ENCODE peak calls at places on chromosomes 4 and X, in seven cellular contexts. O is neural progenitor cell, J is breast epithelium, K is hepatocyte, E is ovary, H is heart left ventricle, M is heart right ventricle. R is an unnamed sample.

GRCh38 chrX:149151805-149152757 is 353.0 kb downstream of the IDS start:
- DNase-seq in O (no peak), J (no peak), K (no peak), E (no peak), H (peak), M (no peak), R (no peak)

GRCh38 chrX:9312922-9313867 is 151.7 kb upstream of the TBL1X start:
- DNase-seq in O (no peak), J (no peak), K (peak), E (peak), H (peak), M (peak), R (peak)

GRCh38 chr4:174591243-174592021 is 69.1 kb upstream of the HPGD start:
- DNase-seq in O (no peak), J (no peak), K (no peak), E (no peak), H (no peak), M (no peak), R (no peak)

GRCh38 chr4:144291164-144291563 is 150.6 kb upstream of the GYPA start:
- DNase-seq in O (no peak), J (no peak), K (no peak), E (no peak), H (no peak), M (no peak), R (no peak)

GRCh38 chr4:69518543-69519198 is 23.0 kb upstream of the UGT2B4 start:
- DNase-seq in O (no peak), J (no peak), K (no peak), E (no peak), H (no peak), M (no peak), R (no peak)

GRCh38 chrX:6813836-6814370 is 279.0 kb upstream of the VCX3A start:
- DNase-seq in O (peak), J (no peak), K (no peak), E (no peak), H (no peak), M (no peak), R (no peak)

GRCh38 chr4:11739992-11740391 is 311.3 kb upstream of the HS3ST1 start:
- DNase-seq in O (no peak), J (no peak), K (no peak), E (no peak), H (no peak), M (no peak), R (no peak)

GRCh38 chrX:51931761-51932160 is 38.3 kb downstream of the MAGED1 start:
- DNase-seq in O (no peak), J (no peak), K (no peak), E (no peak), H (no peak), M (no peak), R (no peak)

GRCh38 chrX:15877380-15877779 is 22.8 kb upstream of the AP1S2 start:
- DNase-seq in O (no peak), J (no peak), K (no peak), E (no peak), H (peak), M (peak), R (no peak)

GRCh38 chrX:119690921-119691716 is 1.8 kb downstream of the SEPTIN6 start:
- DNase-seq in O (no peak), J (no peak), K (peak), E (no peak), H (no peak), M (no peak), R (no peak)

GRCh38 chrX:40090050-40090804 is 7.5 kb downstream of the BCOR start:
- DNase-seq in O (peak), J (no peak), K (peak), E (peak), H (peak), M (peak), R (peak)

GRCh38 chrX:107451754-107452153 is 2.3 kb downstream of the FRMPD3 start:
- DNase-seq in O (peak), J (no peak), K (no peak), E (no peak), H (no peak), M (no peak), R (no peak)

GRCh38 chrX:120367390-120368100 is 5.7 kb downstream of the ATP1B4 start:
- DNase-seq in O (no peak), J (no peak), K (no peak), E (no peak), H (no peak), M (no peak), R (no peak)

GRCh38 chr4:89363786-89364185 is 56.2 kb upstream of the GPRIN3 start:
- DNase-seq in O (no peak), J (no peak), K (no peak), E (no peak), H (no peak), M (no peak), R (no peak)
- H3K4me3 ChIP-seq in O (no peak), J (no peak), K (no peak), E (no peak), H (no peak), M (no peak), R (no peak)

GRCh38 chr4:123846627-123847026 is 450.0 kb downstream of the SPRY1 start:
- DNase-seq in O (no peak), J (no peak), K (no peak), E (no peak), H (no peak), M (no peak), R (no peak)

GRCh38 chr4:123844374-123844773 is 447.8 kb downstream of the SPRY1 start:
- DNase-seq in O (no peak), J (no peak), K (no peak), E (no peak), H (no peak), M (no peak), R (no peak)

GRCh38 chr4:123851521-123851920 is 454.9 kb downstream of the SPRY1 start:
- DNase-seq in O (no peak), J (no peak), K (no peak), E (no peak), H (no peak), M (no peak), R (no peak)

GRCh38 chr4:123849495-123849894 is 452.9 kb downstream of the SPRY1 start:
- DNase-seq in O (no peak), J (no peak), K (no peak), E (no peak), H (no peak), M (no peak), R (no peak)

DNA sequence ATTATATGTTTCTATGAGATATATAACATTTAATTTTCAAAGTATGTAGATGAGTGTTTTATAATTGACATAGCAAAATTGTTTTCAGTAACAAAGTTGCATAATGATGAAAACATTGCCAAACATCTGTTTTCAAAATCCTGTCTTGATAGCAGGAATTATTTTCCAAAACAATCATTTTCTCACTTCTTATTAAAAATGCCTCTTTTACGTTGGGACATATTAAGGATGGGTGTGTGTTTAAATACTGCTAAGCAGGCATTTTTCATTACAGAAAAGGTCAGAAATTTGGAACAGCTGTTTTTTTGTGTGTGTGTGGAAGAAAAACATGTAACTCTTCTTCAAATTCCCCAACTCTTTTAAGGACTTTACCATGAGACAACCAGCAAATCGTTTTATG is 452.0 kb downstream of the SPRY1 start:
- DNase-seq in O (no peak), J (no peak), K (no peak), E (no peak), H (no peak), M (no peak), R (no peak)
- H3K27ac ChIP-seq in O (no peak), J (peak), K (no peak), E (no peak), H (no peak), M (peak), R (no peak)

GRCh38 chrX:154428176-154429171 is at the start of gene ATP6AP1:
- DNase-seq in O (peak), J (peak), K (peak), E (peak), H (peak), M (peak), R (peak)
- TF ChIP-seq CTCF in O (no peak), J (no peak), K (peak), E (no peak), H (no peak), M (peak), R (peak)

GRCh38 chr4:14333616-14334015 is 668.7 kb upstream of the CPEB2 start:
- DNase-seq in O (no peak), J (no peak), K (no peak), E (no peak), H (no peak), M (no peak), R (no peak)

GRCh38 chr4:14334166-14334565 is 668.1 kb upstream of the CPEB2 start:
- DNase-seq in O (no peak), J (no peak), K (no peak), E (no peak), H (no peak), M (no peak), R (no peak)

GRCh38 chr4:14329228-14329627 is 673.1 kb upstream of the CPEB2 start:
- DNase-seq in O (no peak), J (no peak), K (no peak), E (no peak), H (no peak), M (no peak), R (no peak)
- H3K4me3 ChIP-seq in O (no peak), J (no peak), K (no peak), E (no peak), H (no peak), M (no peak), R (no peak)

DNA sequence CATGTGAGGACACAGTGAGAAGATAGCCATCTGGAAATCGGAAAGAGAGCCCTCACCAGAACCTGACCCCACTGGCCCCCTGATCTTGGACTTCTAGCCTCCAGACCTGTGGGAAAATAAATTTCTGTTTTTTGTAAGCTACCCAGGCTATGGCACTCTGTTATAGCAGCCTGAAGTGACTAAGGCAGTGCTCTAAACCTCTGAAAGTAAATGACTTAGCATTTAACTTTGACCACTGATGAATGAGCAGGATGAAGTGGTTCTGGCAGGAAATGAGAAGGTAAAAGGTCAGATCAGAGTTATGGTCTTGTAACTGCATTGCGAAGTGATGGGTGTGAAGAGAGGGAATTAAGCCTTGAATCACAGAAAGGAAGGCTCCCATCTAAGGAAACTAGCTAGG is 17.0 kb downstream of the GPAT3 start:
- DNase-seq in O (no peak), J (no peak), K (no peak), E (no peak), H (no peak), M (no peak), R (no peak)
- H3K27ac ChIP-seq in O (no peak), J (no peak), K (no peak), E (no peak), H (peak), M (no peak), R (no peak)

DNA sequence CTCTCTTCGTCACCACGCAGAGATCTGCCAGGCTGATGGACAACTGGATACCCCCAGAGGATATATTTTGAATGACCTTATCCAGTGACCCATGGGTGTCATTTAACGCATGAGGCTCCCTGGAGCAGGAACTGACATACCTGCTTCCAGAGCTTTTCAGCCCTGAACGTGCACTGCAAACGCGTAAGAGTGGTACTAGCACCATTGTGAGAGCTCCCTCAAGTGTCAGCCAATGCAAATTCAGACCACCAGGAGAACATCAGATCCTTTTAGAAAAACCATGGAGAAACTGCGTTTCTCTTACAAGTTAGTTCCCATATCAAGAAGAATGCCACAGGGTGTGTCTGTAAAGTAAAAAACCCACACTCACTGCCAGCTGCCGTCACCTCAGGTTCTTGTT is 7.3 kb downstream of the TREX2 start:
- DNase-seq in O (peak), J (no peak), K (peak), E (no peak), H (no peak), M (no peak), R (peak)
- TF ChIP-seq CTCF in O (peak), J (no peak), K (peak), E (no peak), H (no peak), M (peak), R (peak)

DNA sequence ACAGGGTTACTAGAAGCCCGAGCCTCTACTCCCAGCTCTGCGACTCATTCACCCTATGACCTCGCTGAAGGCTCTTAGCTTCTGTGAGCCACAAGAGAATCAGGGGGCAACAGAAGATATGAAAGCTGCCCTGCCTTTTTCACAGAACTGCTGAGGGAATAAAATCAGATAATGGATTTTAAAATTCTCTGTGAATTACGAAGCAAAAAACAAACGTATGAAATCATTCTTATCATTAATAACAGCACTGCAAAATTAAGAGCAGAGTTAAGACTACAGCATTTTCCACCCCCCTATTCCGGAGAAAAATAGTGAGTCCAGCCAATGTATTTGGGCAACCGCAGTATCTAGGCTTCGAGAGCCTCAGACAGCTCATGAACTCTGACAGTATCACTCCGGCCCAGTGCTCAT is 33.5 kb downstream of the AFAP1 start:
- DNase-seq in O (no peak), J (no peak), K (no peak), E (no peak), H (no peak), M (no peak), R (no peak)
- H3K4me3 ChIP-seq in O (no peak), J (peak), K (no peak), E (no peak), H (no peak), M (no peak), R (no peak)

DNA sequence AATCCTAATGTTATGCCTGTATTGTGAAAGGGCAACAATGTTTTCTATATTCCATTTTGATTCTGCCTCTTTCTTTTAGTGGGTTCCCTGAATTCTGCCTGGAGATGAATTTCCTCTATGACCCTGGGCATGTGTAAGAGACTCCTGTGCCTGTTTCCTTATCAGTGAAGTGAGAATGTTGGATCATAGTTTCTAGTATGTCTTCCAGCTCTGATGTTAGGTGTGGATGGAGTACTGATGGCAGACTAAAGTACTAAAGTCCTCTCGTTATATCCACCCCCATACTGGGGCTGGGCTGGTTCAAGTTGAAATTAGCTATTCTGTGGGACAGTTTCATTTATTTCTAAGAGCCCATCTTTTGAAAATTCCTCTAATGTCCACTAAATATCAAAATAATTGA is 29.6 kb downstream of the PLAC1 start:
- DNase-seq in O (no peak), J (no peak), K (no peak), E (no peak), H (no peak), M (no peak), R (no peak)
- H3K27ac ChIP-seq in O (no peak), J (no peak), K (no peak), E (no peak), H (no peak), M (no peak), R (no peak)